ENCODE peak calls at places on chromosomes 4 and X, in ten cellular contexts. One of them, this sample, is unnamed.

GRCh38 chr4:173181769-173182374 is 13.3 kb downstream of the GALNT7 start:
- DNase-seq in AG09319: no peak
- DNase-seq in ovary: no peak
- DNase-seq in A673: no peak
- DNase-seq in choroid plexus epithelial cell: peak
- DNase-seq in tibial artery: no peak
- DNase-seq in right lobe of liver: no peak
- DNase-seq in OCI-LY7: no peak
- DNase-seq in left ventricle myocardium inferior: no peak
- DNase-seq in foreskin fibroblast: peak
- DNase-seq in this sample: peak

GRCh38 chr4:80197601-80198444 is 520 bp downstream of the PRDM8 start:
- DNase-seq in AG09319: no peak
- DNase-seq in ovary: no peak
- DNase-seq in A673: no peak
- DNase-seq in choroid plexus epithelial cell: no peak
- DNase-seq in tibial artery: no peak
- DNase-seq in right lobe of liver: no peak
- DNase-seq in OCI-LY7: no peak
- DNase-seq in left ventricle myocardium inferior: no peak
- DNase-seq in foreskin fibroblast: no peak
- DNase-seq in this sample: no peak

GRCh38 chrX:130896816-130897508 is 6.0 kb downstream of the ENOX2 start:
- DNase-seq in AG09319: no peak
- DNase-seq in ovary: no peak
- DNase-seq in A673: peak
- DNase-seq in choroid plexus epithelial cell: peak
- DNase-seq in tibial artery: no peak
- DNase-seq in right lobe of liver: no peak
- DNase-seq in OCI-LY7: no peak
- DNase-seq in left ventricle myocardium inferior: no peak
- DNase-seq in foreskin fibroblast: peak
- DNase-seq in this sample: no peak

GRCh38 chr4:99629962-99630554 is 27.6 kb downstream of the C4orf54 start:
- DNase-seq in AG09319: no peak
- DNase-seq in ovary: no peak
- DNase-seq in A673: no peak
- DNase-seq in choroid plexus epithelial cell: no peak
- DNase-seq in tibial artery: no peak
- DNase-seq in right lobe of liver: no peak
- DNase-seq in OCI-LY7: no peak
- DNase-seq in left ventricle myocardium inferior: no peak
- DNase-seq in foreskin fibroblast: no peak
- DNase-seq in this sample: no peak

GRCh38 chrX:41922694-41923171 is 621 bp downstream of the CASK start:
- DNase-seq in AG09319: no peak
- DNase-seq in ovary: peak
- DNase-seq in A673: peak
- DNase-seq in choroid plexus epithelial cell: peak
- DNase-seq in tibial artery: peak
- DNase-seq in right lobe of liver: peak
- DNase-seq in OCI-LY7: peak
- DNase-seq in left ventricle myocardium inferior: peak
- DNase-seq in foreskin fibroblast: no peak
- DNase-seq in this sample: no peak

GRCh38 chr4:3009422-3009821 is 46.1 kb downstream of the GRK4 start:
- DNase-seq in AG09319: peak
- DNase-seq in ovary: no peak
- DNase-seq in A673: peak
- DNase-seq in choroid plexus epithelial cell: peak
- DNase-seq in tibial artery: no peak
- DNase-seq in right lobe of liver: peak
- DNase-seq in OCI-LY7: peak
- DNase-seq in left ventricle myocardium inferior: no peak
- DNase-seq in foreskin fibroblast: peak
- DNase-seq in this sample: no peak

GRCh38 chr4:7286798-7287197 is 94.5 kb downstream of the SORCS2 start:
- DNase-seq in AG09319: no peak
- DNase-seq in ovary: no peak
- DNase-seq in A673: no peak
- DNase-seq in choroid plexus epithelial cell: no peak
- DNase-seq in tibial artery: no peak
- DNase-seq in right lobe of liver: no peak
- DNase-seq in OCI-LY7: no peak
- DNase-seq in left ventricle myocardium inferior: no peak
- DNase-seq in foreskin fibroblast: no peak
- DNase-seq in this sample: no peak

GRCh38 chrX:2732076-2732475 is 19.8 kb upstream of the XG start:
- DNase-seq in AG09319: no peak
- DNase-seq in ovary: no peak
- DNase-seq in A673: no peak
- DNase-seq in choroid plexus epithelial cell: no peak
- DNase-seq in tibial artery: no peak
- DNase-seq in right lobe of liver: no peak
- DNase-seq in OCI-LY7: no peak
- DNase-seq in left ventricle myocardium inferior: no peak
- DNase-seq in foreskin fibroblast: no peak
- DNase-seq in this sample: no peak

GRCh38 chr4:112377701-112378620 is 80.8 kb downstream of the ALPK1 start:
- DNase-seq in AG09319: no peak
- DNase-seq in ovary: no peak
- DNase-seq in A673: no peak
- DNase-seq in choroid plexus epithelial cell: no peak
- DNase-seq in tibial artery: no peak
- DNase-seq in right lobe of liver: no peak
- DNase-seq in OCI-LY7: no peak
- DNase-seq in left ventricle myocardium inferior: no peak
- DNase-seq in foreskin fibroblast: no peak
- DNase-seq in this sample: no peak

GRCh38 chrX:17833954-17834353 is 27.1 kb downstream of the RAI2 start:
- DNase-seq in AG09319: no peak
- DNase-seq in ovary: no peak
- DNase-seq in A673: no peak
- DNase-seq in choroid plexus epithelial cell: no peak
- DNase-seq in tibial artery: no peak
- DNase-seq in right lobe of liver: no peak
- DNase-seq in OCI-LY7: no peak
- DNase-seq in left ventricle myocardium inferior: no peak
- DNase-seq in foreskin fibroblast: no peak
- DNase-seq in this sample: no peak

GRCh38 chr4:8439914-8440490 is 521 bp downstream of the ACOX3 start:
- DNase-seq in AG09319: no peak
- DNase-seq in ovary: peak
- DNase-seq in A673: peak
- DNase-seq in choroid plexus epithelial cell: peak
- DNase-seq in tibial artery: no peak
- DNase-seq in right lobe of liver: no peak
- DNase-seq in OCI-LY7: peak
- DNase-seq in left ventricle myocardium inferior: no peak
- DNase-seq in foreskin fibroblast: no peak
- DNase-seq in this sample: no peak

GRCh38 chr4:138090145-138090917 is 151.8 kb downstream of the SLC7A11 start:
- DNase-seq in AG09319: peak
- DNase-seq in ovary: peak
- DNase-seq in A673: peak
- DNase-seq in choroid plexus epithelial cell: peak
- DNase-seq in tibial artery: no peak
- DNase-seq in right lobe of liver: no peak
- DNase-seq in OCI-LY7: peak
- DNase-seq in left ventricle myocardium inferior: peak
- DNase-seq in foreskin fibroblast: peak
- DNase-seq in this sample: no peak

GRCh38 chrX:14006489-14006888 is 23.2 kb downstream of the GEMIN8 start:
- DNase-seq in AG09319: no peak
- DNase-seq in ovary: no peak
- DNase-seq in A673: no peak
- DNase-seq in choroid plexus epithelial cell: no peak
- DNase-seq in tibial artery: no peak
- DNase-seq in right lobe of liver: no peak
- DNase-seq in OCI-LY7: no peak
- DNase-seq in left ventricle myocardium inferior: no peak
- DNase-seq in foreskin fibroblast: no peak
- DNase-seq in this sample: no peak

GRCh38 chr4:102416765-102417164 is 71.5 kb upstream of the SLC39A8 start:
- DNase-seq in AG09319: no peak
- DNase-seq in ovary: no peak
- DNase-seq in A673: no peak
- DNase-seq in choroid plexus epithelial cell: no peak
- DNase-seq in tibial artery: no peak
- DNase-seq in right lobe of liver: no peak
- DNase-seq in OCI-LY7: no peak
- DNase-seq in left ventricle myocardium inferior: no peak
- DNase-seq in foreskin fibroblast: no peak
- DNase-seq in this sample: no peak

DNA sequence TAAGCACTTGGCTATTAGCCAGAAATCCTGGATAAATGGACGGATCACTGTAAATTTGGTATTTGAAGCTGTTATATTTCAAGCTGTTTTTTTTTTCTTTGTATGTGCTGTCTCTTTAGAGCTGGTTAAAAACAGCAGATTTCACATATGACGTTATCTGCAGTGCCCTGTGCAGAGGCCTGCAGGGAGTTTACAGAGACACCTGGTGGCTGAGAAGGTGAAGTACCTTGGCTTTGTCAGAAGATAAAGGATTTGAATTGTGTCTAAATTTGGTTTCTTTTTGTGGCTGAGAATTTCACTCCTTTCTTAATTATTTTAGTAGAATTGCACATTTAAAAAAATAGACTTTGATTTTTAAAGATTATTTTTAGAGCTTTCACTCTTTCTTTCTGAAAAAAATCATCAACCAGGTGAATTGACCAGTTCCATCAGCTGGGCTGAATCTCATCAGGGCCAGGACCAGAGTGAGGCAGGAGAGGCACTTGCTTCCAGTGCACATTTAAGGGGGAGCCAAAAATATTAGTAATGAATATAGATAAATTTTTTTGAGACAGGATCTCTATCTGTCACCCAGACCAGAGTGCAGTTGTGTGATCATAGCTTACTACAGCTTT is 9.6 kb upstream of the CHRNA9 start:
- DNase-seq in AG09319: peak
- DNase-seq in ovary: peak
- DNase-seq in A673: peak
- DNase-seq in choroid plexus epithelial cell: peak
- DNase-seq in tibial artery: no peak
- DNase-seq in right lobe of liver: no peak
- DNase-seq in OCI-LY7: peak
- DNase-seq in left ventricle myocardium inferior: no peak
- DNase-seq in foreskin fibroblast: peak
- DNase-seq in this sample: no peak
- TF ChIP-seq CTCF in AG09319: peak
- TF ChIP-seq CTCF in ovary: peak
- TF ChIP-seq CTCF in A673: peak
- TF ChIP-seq CTCF in choroid plexus epithelial cell: peak
- TF ChIP-seq CTCF in tibial artery: peak
- TF ChIP-seq CTCF in right lobe of liver: peak
- TF ChIP-seq CTCF in OCI-LY7: peak
- TF ChIP-seq CTCF in left ventricle myocardium inferior: peak
- TF ChIP-seq CTCF in foreskin fibroblast: peak
- TF ChIP-seq CTCF in this sample: peak

GRCh38 chr4:107575243-107575642 is 144.8 kb downstream of the PAPSS1 start:
- DNase-seq in AG09319: no peak
- DNase-seq in ovary: no peak
- DNase-seq in A673: no peak
- DNase-seq in choroid plexus epithelial cell: no peak
- DNase-seq in tibial artery: no peak
- DNase-seq in right lobe of liver: no peak
- DNase-seq in OCI-LY7: no peak
- DNase-seq in left ventricle myocardium inferior: no peak
- DNase-seq in foreskin fibroblast: no peak
- DNase-seq in this sample: no peak

GRCh38 chr4:107577743-107578142 is 142.3 kb downstream of the PAPSS1 start:
- DNase-seq in AG09319: no peak
- DNase-seq in ovary: no peak
- DNase-seq in A673: no peak
- DNase-seq in choroid plexus epithelial cell: no peak
- DNase-seq in tibial artery: no peak
- DNase-seq in right lobe of liver: no peak
- DNase-seq in OCI-LY7: no peak
- DNase-seq in left ventricle myocardium inferior: no peak
- DNase-seq in foreskin fibroblast: no peak
- DNase-seq in this sample: no peak

GRCh38 chr4:107578321-107578720 is 141.7 kb downstream of the PAPSS1 start:
- DNase-seq in AG09319: peak
- DNase-seq in ovary: no peak
- DNase-seq in A673: no peak
- DNase-seq in choroid plexus epithelial cell: no peak
- DNase-seq in tibial artery: no peak
- DNase-seq in right lobe of liver: no peak
- DNase-seq in OCI-LY7: no peak
- DNase-seq in left ventricle myocardium inferior: no peak
- DNase-seq in foreskin fibroblast: peak
- DNase-seq in this sample: no peak

DNA sequence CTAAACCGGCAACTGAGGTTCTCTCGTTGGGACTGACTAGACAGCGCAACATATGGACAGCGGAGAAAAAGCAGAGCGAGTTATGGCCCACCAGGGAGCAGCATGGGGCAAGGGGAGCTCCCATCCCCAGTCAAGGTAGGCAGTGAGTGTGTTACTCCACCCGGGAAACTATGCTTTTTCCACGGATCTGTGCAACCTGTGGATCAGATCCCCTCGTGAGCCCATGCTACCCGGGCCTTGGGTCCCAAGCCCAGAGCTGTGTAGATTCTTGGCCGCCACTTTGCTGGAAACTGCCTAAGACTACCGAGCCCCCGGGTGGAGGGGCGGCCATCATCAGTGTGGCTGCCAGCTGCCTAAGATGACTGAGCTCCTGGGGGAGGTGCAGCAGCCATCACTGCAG is 140.9 kb downstream of the PAPSS1 start:
- DNase-seq in AG09319: no peak
- DNase-seq in ovary: no peak
- DNase-seq in A673: no peak
- DNase-seq in choroid plexus epithelial cell: no peak
- DNase-seq in tibial artery: no peak
- DNase-seq in right lobe of liver: no peak
- DNase-seq in OCI-LY7: no peak
- DNase-seq in left ventricle myocardium inferior: no peak
- DNase-seq in foreskin fibroblast: no peak
- DNase-seq in this sample: no peak
- TF ChIP-seq CTCF in AG09319: no peak
- TF ChIP-seq CTCF in ovary: no peak
- TF ChIP-seq CTCF in A673: no peak
- TF ChIP-seq CTCF in choroid plexus epithelial cell: no peak
- TF ChIP-seq CTCF in tibial artery: no peak
- TF ChIP-seq CTCF in right lobe of liver: no peak
- TF ChIP-seq CTCF in OCI-LY7: no peak
- TF ChIP-seq CTCF in left ventricle myocardium inferior: no peak
- TF ChIP-seq CTCF in foreskin fibroblast: no peak
- TF ChIP-seq CTCF in this sample: no peak

GRCh38 chrX:127459784-127460183 is 592.4 kb downstream of the ACTRT1 start:
- DNase-seq in AG09319: no peak
- DNase-seq in ovary: no peak
- DNase-seq in A673: peak
- DNase-seq in choroid plexus epithelial cell: no peak
- DNase-seq in tibial artery: no peak
- DNase-seq in right lobe of liver: no peak
- DNase-seq in OCI-LY7: no peak
- DNase-seq in left ventricle myocardium inferior: no peak
- DNase-seq in foreskin fibroblast: no peak
- DNase-seq in this sample: no peak
- TF ChIP-seq CTCF in AG09319: no peak
- TF ChIP-seq CTCF in ovary: no peak
- TF ChIP-seq CTCF in A673: no peak
- TF ChIP-seq CTCF in choroid plexus epithelial cell: no peak
- TF ChIP-seq CTCF in tibial artery: no peak
- TF ChIP-seq CTCF in right lobe of liver: no peak
- TF ChIP-seq CTCF in OCI-LY7: no peak
- TF ChIP-seq CTCF in left ventricle myocardium inferior: no peak
- TF ChIP-seq CTCF in foreskin fibroblast: no peak
- TF ChIP-seq CTCF in this sample: no peak

GRCh38 chrX:108735087-108735679 is 1.2 kb downstream of the IRS4 start:
- DNase-seq in AG09319: no peak
- DNase-seq in ovary: no peak
- DNase-seq in A673: no peak
- DNase-seq in choroid plexus epithelial cell: no peak
- DNase-seq in tibial artery: no peak
- DNase-seq in right lobe of liver: no peak
- DNase-seq in OCI-LY7: no peak
- DNase-seq in left ventricle myocardium inferior: no peak
- DNase-seq in foreskin fibroblast: no peak
- DNase-seq in this sample: no peak
- TF ChIP-seq CTCF in AG09319: no peak
- TF ChIP-seq CTCF in ovary: no peak
- TF ChIP-seq CTCF in A673: no peak
- TF ChIP-seq CTCF in choroid plexus epithelial cell: no peak
- TF ChIP-seq CTCF in tibial artery: no peak
- TF ChIP-seq CTCF in right lobe of liver: no peak
- TF ChIP-seq CTCF in OCI-LY7: no peak
- TF ChIP-seq CTCF in left ventricle myocardium inferior: no peak
- TF ChIP-seq CTCF in foreskin fibroblast: no peak
- TF ChIP-seq CTCF in this sample: no peak